ENCODE peak calls at places on chromosomes 16 and 17, in nine cellular contexts. One of them, this sample, is unnamed.

GRCh38 chr16:30748634-30749445 is 615 bp downstream of the PHKG2 start:
- DNase-seq in natural killer cell: peak; percentile 48
- DNase-seq in bronchial epithelial cell: no peak
- DNase-seq in heart left ventricle: peak; percentile 58
- DNase-seq in cardiac muscle cell: peak; percentile 47
- DNase-seq in cardiac fibroblast: peak; percentile 62
- DNase-seq in NB4: peak; percentile 53
- DNase-seq in H1: peak; percentile 77
- DNase-seq in dorsolateral prefrontal cortex: no peak
- DNase-seq in this sample: no peak

GRCh38 chr16:86872833-86873232 is 294.5 kb downstream of the FOXL1 start:
- DNase-seq in bronchial epithelial cell: no peak
- DNase-seq in heart left ventricle: no peak
- DNase-seq in H1: no peak
- DNase-seq in dorsolateral prefrontal cortex: no peak
- DNase-seq in cardiac fibroblast: no peak
- DNase-seq in NB4: no peak
- DNase-seq in natural killer cell: no peak
- DNase-seq in cardiac muscle cell: peak; percentile 34
- DNase-seq in this sample: no peak

GRCh38 chr17:36679815-36680467 is 78.6 kb downstream of the MRM1 start:
- DNase-seq in dorsolateral prefrontal cortex: no peak
- DNase-seq in H1: no peak
- DNase-seq in cardiac muscle cell: no peak
- DNase-seq in NB4: no peak
- DNase-seq in natural killer cell: no peak
- DNase-seq in bronchial epithelial cell: no peak
- DNase-seq in heart left ventricle: no peak
- DNase-seq in cardiac fibroblast: no peak
- DNase-seq in this sample: no peak

GRCh38 chr16:12685806-12686205 is 117.9 kb downstream of the CPPED1 start:
- DNase-seq in cardiac muscle cell: no peak
- DNase-seq in bronchial epithelial cell: no peak
- DNase-seq in natural killer cell: no peak
- DNase-seq in NB4: peak; percentile 18
- DNase-seq in H1: no peak
- DNase-seq in heart left ventricle: no peak
- DNase-seq in cardiac fibroblast: peak; percentile 11
- DNase-seq in dorsolateral prefrontal cortex: no peak
- DNase-seq in this sample: no peak

GRCh38 chr16:9238346-9238745 is 146.9 kb downstream of the HAPSTR1 start:
- DNase-seq in NB4: no peak
- DNase-seq in natural killer cell: no peak
- DNase-seq in bronchial epithelial cell: no peak
- DNase-seq in cardiac fibroblast: no peak
- DNase-seq in cardiac muscle cell: no peak
- DNase-seq in dorsolateral prefrontal cortex: no peak
- DNase-seq in heart left ventricle: no peak
- DNase-seq in H1: no peak
- DNase-seq in this sample: no peak

GRCh38 chr16:1002399-1003161 is 21.0 kb downstream of the SOX8 start:
- DNase-seq in cardiac muscle cell: no peak
- DNase-seq in dorsolateral prefrontal cortex: no peak
- DNase-seq in H1: no peak
- DNase-seq in NB4: peak; percentile 61
- DNase-seq in natural killer cell: no peak
- DNase-seq in cardiac fibroblast: peak; percentile 84
- DNase-seq in heart left ventricle: no peak
- DNase-seq in bronchial epithelial cell: no peak
- DNase-seq in this sample: no peak

GRCh38 chr17:42111901-42112551 is 488 bp downstream of the DHX58 start:
- DNase-seq in NB4: no peak
- DNase-seq in heart left ventricle: no peak
- DNase-seq in H1: no peak
- DNase-seq in natural killer cell: no peak
- DNase-seq in cardiac fibroblast: peak; percentile 41
- DNase-seq in dorsolateral prefrontal cortex: peak; percentile 68
- DNase-seq in cardiac muscle cell: no peak
- DNase-seq in bronchial epithelial cell: peak; percentile 38
- DNase-seq in this sample: no peak

GRCh38 chr16:10408824-10409381 is 23.0 kb downstream of the ATF7IP2 start:
- DNase-seq in cardiac muscle cell: no peak
- DNase-seq in H1: no peak
- DNase-seq in dorsolateral prefrontal cortex: no peak
- DNase-seq in bronchial epithelial cell: no peak
- DNase-seq in cardiac fibroblast: peak; percentile 16
- DNase-seq in heart left ventricle: no peak
- DNase-seq in natural killer cell: no peak
- DNase-seq in NB4: peak; percentile 12
- DNase-seq in this sample: no peak

GRCh38 chr16:59702531-59702930 is 968.4 kb upstream of the GOT2 start:
- DNase-seq in bronchial epithelial cell: no peak
- DNase-seq in natural killer cell: no peak
- DNase-seq in cardiac fibroblast: no peak
- DNase-seq in cardiac muscle cell: no peak
- DNase-seq in H1: no peak
- DNase-seq in NB4: no peak
- DNase-seq in heart left ventricle: no peak
- DNase-seq in dorsolateral prefrontal cortex: no peak
- DNase-seq in this sample: no peak

GRCh38 chr17:16467044-16467443 is 24.9 kb downstream of the LRRC75A start:
- DNase-seq in natural killer cell: no peak
- DNase-seq in bronchial epithelial cell: no peak
- DNase-seq in NB4: no peak
- DNase-seq in heart left ventricle: no peak
- DNase-seq in dorsolateral prefrontal cortex: no peak
- DNase-seq in cardiac muscle cell: no peak
- DNase-seq in H1: no peak
- DNase-seq in cardiac fibroblast: no peak
- DNase-seq in this sample: no peak

GRCh38 chr17:16466407-16466806 is 25.6 kb downstream of the LRRC75A start:
- DNase-seq in bronchial epithelial cell: no peak
- DNase-seq in cardiac muscle cell: no peak
- DNase-seq in heart left ventricle: no peak
- DNase-seq in NB4: no peak
- DNase-seq in cardiac fibroblast: no peak
- DNase-seq in H1: no peak
- DNase-seq in natural killer cell: no peak
- DNase-seq in dorsolateral prefrontal cortex: no peak
- DNase-seq in this sample: no peak

GRCh38 chr17:16468428-16468992 is 23.5 kb downstream of the LRRC75A start:
- DNase-seq in dorsolateral prefrontal cortex: no peak
- DNase-seq in bronchial epithelial cell: no peak
- DNase-seq in NB4: no peak
- DNase-seq in heart left ventricle: no peak
- DNase-seq in cardiac fibroblast: no peak
- DNase-seq in natural killer cell: no peak
- DNase-seq in cardiac muscle cell: no peak
- DNase-seq in H1: no peak
- DNase-seq in this sample: no peak

GRCh38 chr17:16465861-16466338 is 26.1 kb downstream of the LRRC75A start:
- DNase-seq in heart left ventricle: peak; percentile 46
- DNase-seq in dorsolateral prefrontal cortex: no peak
- DNase-seq in bronchial epithelial cell: no peak
- DNase-seq in cardiac muscle cell: no peak
- DNase-seq in cardiac fibroblast: no peak
- DNase-seq in NB4: no peak
- DNase-seq in natural killer cell: no peak
- DNase-seq in H1: no peak
- DNase-seq in this sample: no peak

GRCh38 chr17:16467886-16468285 is 24.1 kb downstream of the LRRC75A start:
- DNase-seq in cardiac fibroblast: no peak
- DNase-seq in bronchial epithelial cell: no peak
- DNase-seq in dorsolateral prefrontal cortex: no peak
- DNase-seq in H1: no peak
- DNase-seq in NB4: no peak
- DNase-seq in heart left ventricle: no peak
- DNase-seq in natural killer cell: no peak
- DNase-seq in cardiac muscle cell: no peak
- DNase-seq in this sample: no peak
- TF ChIP-seq CTCF in cardiac fibroblast: no peak
- TF ChIP-seq CTCF in bronchial epithelial cell: no peak
- TF ChIP-seq CTCF in dorsolateral prefrontal cortex: no peak
- TF ChIP-seq CTCF in H1: no peak
- TF ChIP-seq CTCF in NB4: no peak
- TF ChIP-seq CTCF in heart left ventricle: no peak
- TF ChIP-seq CTCF in natural killer cell: no peak
- TF ChIP-seq CTCF in cardiac muscle cell: no peak
- TF ChIP-seq CTCF in this sample: no peak

GRCh38 chr16:2473425-2473926 is 1.5 kb upstream of the TBC1D24 start:
- DNase-seq in heart left ventricle: no peak
- DNase-seq in bronchial epithelial cell: no peak
- DNase-seq in NB4: peak; percentile 79
- DNase-seq in natural killer cell: no peak
- DNase-seq in dorsolateral prefrontal cortex: no peak
- DNase-seq in H1: peak; percentile 60
- DNase-seq in cardiac fibroblast: no peak
- DNase-seq in cardiac muscle cell: no peak
- DNase-seq in this sample: no peak
- TF ChIP-seq CTCF in heart left ventricle: no peak
- TF ChIP-seq CTCF in bronchial epithelial cell: no peak
- TF ChIP-seq CTCF in NB4: no peak
- TF ChIP-seq CTCF in natural killer cell: no peak
- TF ChIP-seq CTCF in dorsolateral prefrontal cortex: no peak
- TF ChIP-seq CTCF in H1: no peak
- TF ChIP-seq CTCF in cardiac fibroblast: no peak
- TF ChIP-seq CTCF in cardiac muscle cell: no peak
- TF ChIP-seq CTCF in this sample: no peak

GRCh38 chr17:63679214-63679613 is 20.7 kb downstream of the LIMD2 start:
- DNase-seq in cardiac fibroblast: no peak
- DNase-seq in cardiac muscle cell: no peak
- DNase-seq in dorsolateral prefrontal cortex: no peak
- DNase-seq in NB4: no peak
- DNase-seq in H1: no peak
- DNase-seq in bronchial epithelial cell: no peak
- DNase-seq in natural killer cell: no peak
- DNase-seq in heart left ventricle: no peak
- DNase-seq in this sample: no peak
- TF ChIP-seq CTCF in cardiac fibroblast: no peak
- TF ChIP-seq CTCF in cardiac muscle cell: no peak
- TF ChIP-seq CTCF in dorsolateral prefrontal cortex: no peak
- TF ChIP-seq CTCF in NB4: no peak
- TF ChIP-seq CTCF in H1: peak; percentile 69
- TF ChIP-seq CTCF in bronchial epithelial cell: peak; percentile 8
- TF ChIP-seq CTCF in natural killer cell: no peak
- TF ChIP-seq CTCF in heart left ventricle: no peak
- TF ChIP-seq CTCF in this sample: no peak

GRCh38 chr16:17261197-17261858 is 209.4 kb downstream of the XYLT1 start:
- DNase-seq in bronchial epithelial cell: no peak
- DNase-seq in H1: no peak
- DNase-seq in natural killer cell: no peak
- DNase-seq in NB4: peak; percentile 21
- DNase-seq in cardiac muscle cell: no peak
- DNase-seq in cardiac fibroblast: no peak
- DNase-seq in dorsolateral prefrontal cortex: no peak
- DNase-seq in heart left ventricle: no peak
- DNase-seq in this sample: no peak
- TF ChIP-seq CTCF in bronchial epithelial cell: no peak
- TF ChIP-seq CTCF in H1: no peak
- TF ChIP-seq CTCF in natural killer cell: no peak
- TF ChIP-seq CTCF in NB4: no peak
- TF ChIP-seq CTCF in cardiac muscle cell: no peak
- TF ChIP-seq CTCF in cardiac fibroblast: no peak
- TF ChIP-seq CTCF in dorsolateral prefrontal cortex: no peak
- TF ChIP-seq CTCF in heart left ventricle: no peak
- TF ChIP-seq CTCF in this sample: no peak

GRCh38 chr17:17206149-17206912 is at the start of gene PLD6:
- DNase-seq in cardiac fibroblast: peak; percentile 77
- DNase-seq in H1: no peak
- DNase-seq in NB4: peak; percentile 95
- DNase-seq in dorsolateral prefrontal cortex: peak; percentile 69
- DNase-seq in heart left ventricle: peak; percentile 76
- DNase-seq in bronchial epithelial cell: peak; percentile 23
- DNase-seq in cardiac muscle cell: no peak
- DNase-seq in natural killer cell: peak; percentile 75
- DNase-seq in this sample: peak; percentile 85

GRCh38 chr17:17206913-17207368 is 808 bp upstream of the PLD6 start:
- DNase-seq in NB4: no peak
- DNase-seq in H1: no peak
- DNase-seq in natural killer cell: no peak
- DNase-seq in dorsolateral prefrontal cortex: no peak
- DNase-seq in cardiac fibroblast: no peak
- DNase-seq in heart left ventricle: no peak
- DNase-seq in cardiac muscle cell: no peak
- DNase-seq in bronchial epithelial cell: no peak
- DNase-seq in this sample: no peak

GRCh38 chr17:17205368-17206148 is 575 bp downstream of the PLD6 start:
- DNase-seq in natural killer cell: no peak
- DNase-seq in bronchial epithelial cell: peak; percentile 44
- DNase-seq in dorsolateral prefrontal cortex: no peak
- DNase-seq in cardiac muscle cell: no peak
- DNase-seq in H1: no peak
- DNase-seq in NB4: peak; percentile 83
- DNase-seq in cardiac fibroblast: peak; percentile 40
- DNase-seq in heart left ventricle: peak; percentile 57
- DNase-seq in this sample: no peak

GRCh38 chr17:17204635-17205231 is 1.4 kb downstream of the PLD6 start:
- DNase-seq in heart left ventricle: no peak
- DNase-seq in natural killer cell: no peak
- DNase-seq in cardiac fibroblast: no peak
- DNase-seq in cardiac muscle cell: no peak
- DNase-seq in NB4: peak; percentile 51
- DNase-seq in bronchial epithelial cell: no peak
- DNase-seq in H1: no peak
- DNase-seq in dorsolateral prefrontal cortex: no peak
- DNase-seq in this sample: no peak

DNA sequence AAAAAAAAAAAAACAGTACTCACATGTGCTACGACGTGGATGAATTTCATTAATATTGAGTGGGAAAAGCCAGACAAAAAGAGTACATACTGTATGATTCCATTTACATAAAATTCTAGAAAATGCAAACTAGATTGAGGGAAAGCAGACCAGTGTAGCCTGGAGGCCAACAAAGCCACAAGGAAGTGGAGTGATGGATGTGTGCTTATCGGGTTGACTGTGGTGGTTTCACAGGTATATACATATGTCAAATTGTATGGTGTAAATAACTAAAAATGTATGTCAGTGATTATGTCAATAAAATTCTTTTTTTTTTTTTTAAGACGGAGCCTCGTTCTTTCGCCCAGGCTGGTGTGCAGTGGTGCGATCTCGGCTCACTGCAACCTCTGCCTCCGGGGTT is 1.9 kb upstream of the PLD6 start:
- DNase-seq in H1: no peak
- DNase-seq in bronchial epithelial cell: no peak
- DNase-seq in natural killer cell: no peak
- DNase-seq in heart left ventricle: no peak
- DNase-seq in cardiac muscle cell: no peak
- DNase-seq in NB4: no peak
- DNase-seq in dorsolateral prefrontal cortex: no peak
- DNase-seq in cardiac fibroblast: no peak
- DNase-seq in this sample: no peak
- TF ChIP-seq CTCF in H1: no peak
- TF ChIP-seq CTCF in bronchial epithelial cell: no peak
- TF ChIP-seq CTCF in natural killer cell: no peak
- TF ChIP-seq CTCF in heart left ventricle: no peak
- TF ChIP-seq CTCF in cardiac muscle cell: no peak
- TF ChIP-seq CTCF in NB4: no peak
- TF ChIP-seq CTCF in dorsolateral prefrontal cortex: no peak
- TF ChIP-seq CTCF in cardiac fibroblast: no peak
- TF ChIP-seq CTCF in this sample: no peak